ENCODE peak calls at places on chromosomes 4 and X, in four cellular contexts. W, E, O and M are unnamed samples.

GRCh38 chrX:124940536-124940935 is 379.1 kb upstream of the TEX13C start:
- DNase-seq in W (no peak), E (no peak), O (no peak), M (no peak)

GRCh38 chrX:109374276-109374960 is 107.5 kb downstream of the GUCY2F start:
- DNase-seq in W (peak; percentile 4), E (peak; percentile 27), O (no peak), M (no peak)

GRCh38 chr4:41346306-41347061 is 89.8 kb downstream of the UCHL1 start:
- DNase-seq in W (no peak), E (no peak), O (no peak), M (no peak)

GRCh38 chrX:154002215-154002719 is 17.4 kb downstream of the IRAK1 start:
- DNase-seq in W (peak; percentile 33), E (peak; percentile 71), O (peak; percentile 27), M (peak; percentile 75)

GRCh38 chr4:143352052-143352451 is 15.4 kb downstream of the GAB1 start:
- DNase-seq in W (peak; percentile 39), E (peak; percentile 24), O (no peak), M (no peak)

GRCh38 chr4:137310156-137310555 is 222.1 kb downstream of the PCDH18 start:
- DNase-seq in W (peak; percentile 28), E (no peak), O (no peak), M (peak; percentile 84)

GRCh38 chr4:122010610-122011009 is 58.8 kb upstream of the TRPC3 start:
- DNase-seq in W (peak; percentile 20), E (peak; percentile 67), O (no peak), M (peak; percentile 16)

GRCh38 chr4:79682801-79683217 is 274.8 kb upstream of the GK2 start:
- DNase-seq in W (no peak), E (peak; percentile 75), O (peak; percentile 24), M (no peak)

GRCh38 chrX:65821721-65822496 is 154.5 kb downstream of the MSN start:
- DNase-seq in W (no peak), E (no peak), O (peak; percentile 18), M (no peak)

GRCh38 chr4:26496207-26496783 is 6.0 kb upstream of the CCKAR start:
- DNase-seq in W (no peak), E (no peak), O (no peak), M (no peak)

GRCh38 chr4:163400911-163401310 is 57.2 kb downstream of the NPY5R start:
- DNase-seq in W (no peak), E (no peak), O (no peak), M (no peak)

GRCh38 chr4:8307714-8308113 is 38.2 kb downstream of the HTRA3 start:
- DNase-seq in W (no peak), E (no peak), O (peak; percentile 9), M (no peak)

GRCh38 chrX:78886550-78886949 is 58.6 kb upstream of the P2RY10 start:
- DNase-seq in W (peak; percentile 11), E (peak; percentile 5), O (no peak), M (peak; percentile 28)
- TF ChIP-seq CTCF in W (peak; percentile 26), E (peak; percentile 27), O (peak; percentile 38), M (peak; percentile 18)

GRCh38 chr4:185110375-185110823 is 32.7 kb upstream of the SLC25A4 start:
- DNase-seq in W (no peak), E (no peak), O (no peak), M (no peak)

GRCh38 chr4:185108669-185109068 is 34.4 kb upstream of the SLC25A4 start:
- DNase-seq in W (no peak), E (no peak), O (no peak), M (no peak)

GRCh38 chr4:185106353-185106752 is 36.7 kb upstream of the SLC25A4 start:
- DNase-seq in W (no peak), E (no peak), O (no peak), M (no peak)

GRCh38 chr4:185109736-185110135 is 33.3 kb upstream of the SLC25A4 start:
- DNase-seq in W (no peak), E (no peak), O (no peak), M (no peak)

GRCh38 chr4:185108185-185108584 is 34.9 kb upstream of the SLC25A4 start:
- DNase-seq in W (no peak), E (no peak), O (no peak), M (no peak)
- H3K4me3 ChIP-seq in W (no peak overlapping the region), E (no peak overlapping the region), O (no peak overlapping the region), M (no peak overlapping the region)

GRCh38 chr4:38993683-38994082 is 38.5 kb downstream of the TMEM156 start:
- DNase-seq in W (no peak), E (no peak), O (no peak), M (no peak)
- TF ChIP-seq CTCF in W (peak; percentile 14), E (peak; percentile 2), O (no peak), M (peak; percentile 21)

GRCh38 chrX:148310402-148311200 is 189.8 kb upstream of the AFF2 start:
- DNase-seq in W (no peak), E (no peak), O (no peak), M (no peak)
- H3K4me3 ChIP-seq in W (no peak overlapping the region), E (no peak overlapping the region), O (no peak overlapping the region), M (no peak overlapping the region)

DNA sequence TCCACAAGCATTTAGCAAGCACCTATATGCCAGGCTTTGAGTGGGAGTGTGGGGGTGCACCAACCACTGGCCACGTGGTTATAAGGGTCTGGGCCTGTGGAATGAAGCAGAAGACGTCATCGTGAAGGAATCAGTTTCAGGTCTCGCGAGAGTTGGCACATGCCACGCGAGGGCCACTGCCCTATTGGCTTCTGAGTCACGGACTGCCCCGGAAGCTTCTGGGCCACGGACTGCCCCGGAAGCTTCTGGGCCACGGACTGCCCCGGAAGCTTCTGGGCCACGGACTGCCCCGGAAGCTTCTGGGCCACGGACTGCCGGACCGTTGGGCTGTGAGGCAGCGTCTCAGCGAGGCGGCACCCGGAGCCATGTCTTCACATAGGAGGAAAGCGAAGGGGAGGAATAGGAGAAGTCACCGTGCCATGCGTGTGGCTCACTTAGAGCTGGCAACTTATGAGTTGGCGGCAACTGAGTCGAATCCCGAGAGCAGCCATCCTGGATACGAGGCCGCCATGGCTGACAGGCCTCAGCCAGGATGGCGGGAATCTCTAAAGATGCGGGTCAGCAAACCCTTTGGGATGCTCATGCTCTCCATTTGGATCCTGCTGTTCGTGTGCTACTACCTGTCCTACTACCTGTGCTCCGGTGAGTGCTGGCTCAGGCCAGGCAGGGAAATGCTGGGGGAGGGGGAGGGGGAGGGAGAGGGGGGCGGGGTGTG is at the start of gene FMR1NB:
- DNase-seq in W (no peak), E (no peak), O (no peak), M (no peak)
- TF ChIP-seq CTCF in W (no peak), E (no peak), O (no peak), M (no peak)